ENCODE peak calls at places on chromosomes 11 and 22, in seven cellular contexts. S is kidney epithelial cell, L is heart right ventricle, W is PC-3, Z is adrenal gland, B is lung, G is foreskin fibroblast. C is an unnamed sample.

GRCh38 chr11:128867277-128867676 is at the start of gene KCNJ1:
- DNase-seq in S (no peak), L (no peak), W (peak), Z (no peak), B (no peak), G (no peak), C (no peak)

GRCh38 chr11:45094958-45095690 is 51.3 kb upstream of the PRDM11 start:
- DNase-seq in S (no peak), L (no peak), W (no peak), Z (no peak), B (no peak), G (no peak), C (no peak)

GRCh38 chr11:57900315-57900714 is 123.4 kb upstream of the OR9Q1 start:
- DNase-seq in S (no peak), L (no peak), W (peak), Z (no peak), B (no peak), G (no peak), C (peak)

GRCh38 chr11:77188323-77188911 is 60.4 kb downstream of the MYO7A start:
- DNase-seq in S (peak), L (peak), W (peak), Z (peak), B (peak), G (peak), C (peak)

GRCh38 chr22:23220485-23221350 is 40.4 kb downstream of the BCR start:
- DNase-seq in S (no peak), L (no peak), W (no peak), Z (peak), B (no peak), G (peak), C (peak)

GRCh38 chr22:29095459-29095858 is 22.6 kb downstream of the KREMEN1 start:
- DNase-seq in S (no peak), L (no peak), W (no peak), Z (no peak), B (no peak), G (no peak), C (no peak)

GRCh38 chr11:77473801-77474508 is at the start of gene PAK1:
- DNase-seq in S (peak), L (peak), W (peak), Z (peak), B (peak), G (peak), C (peak)

GRCh38 chr22:45552580-45553332 is 50.1 kb downstream of the FBLN1 start:
- DNase-seq in S (peak), L (peak), W (no peak), Z (peak), B (peak), G (peak), C (no peak)

GRCh38 chr22:44111562-44112155 is 69.1 kb upstream of the PARVG start:
- DNase-seq in S (no peak), L (no peak), W (no peak), Z (no peak), B (no peak), G (no peak), C (no peak)

GRCh38 chr11:123616505-123617198 is 37.8 kb downstream of the SCN3B start:
- DNase-seq in S (no peak), L (peak), W (no peak), Z (peak), B (peak), G (peak), C (no peak)

GRCh38 chr11:101269390-101269789 is 139.8 kb upstream of the PGR start:
- DNase-seq in S (no peak), L (no peak), W (no peak), Z (no peak), B (no peak), G (no peak), C (no peak)

GRCh38 chr22:48892571-48893287 is 934.9 kb downstream of the BRD1 start:
- DNase-seq in S (no peak), L (no peak), W (no peak), Z (no peak), B (no peak), G (no peak), C (no peak)

GRCh38 chr22:49281467-49282340 is 546.0 kb downstream of the BRD1 start:
- DNase-seq in S (no peak), L (no peak), W (no peak), Z (no peak), B (no peak), G (no peak), C (no peak)

GRCh38 chr22:27509132-27509920 is 292.2 kb downstream of the MN1 start:
- DNase-seq in S (no peak), L (no peak), W (no peak), Z (no peak), B (no peak), G (no peak), C (no peak)

GRCh38 chr22:35409783-35410662 is 10.1 kb downstream of the MCM5 start:
- DNase-seq in S (no peak), L (peak), W (no peak), Z (no peak), B (peak), G (peak), C (no peak)

GRCh38 chr11:118226294-118226693 is 1.5 kb upstream of the JAML start:
- DNase-seq in S (no peak), L (peak), W (no peak), Z (peak), B (no peak), G (peak), C (no peak)

GRCh38 chr11:32062540-32062939 is 28.3 kb upstream of the RCN1 start:
- DNase-seq in S (no peak), L (no peak), W (no peak), Z (no peak), B (no peak), G (no peak), C (no peak)

GRCh38 chr22:45925811-45926351 is 51.1 kb downstream of the WNT7B start:
- DNase-seq in S (no peak), L (no peak), W (peak), Z (no peak), B (no peak), G (no peak), C (peak)

GRCh38 chr22:21904250-21904789 is 36.9 kb upstream of the MAPK1 start:
- DNase-seq in S (no peak), L (no peak), W (no peak), Z (no peak), B (no peak), G (no peak), C (no peak)

GRCh38 chr11:36131719-36132349 is 157.4 kb downstream of the COMMD9 start:
- DNase-seq in S (no peak), L (peak), W (peak), Z (peak), B (no peak), G (peak), C (no peak)

GRCh38 chr11:76795285-76795935 is 12.3 kb downstream of the TSKU start:
- DNase-seq in S (no peak), L (no peak), W (no peak), Z (no peak), B (no peak), G (no peak), C (no peak)

GRCh38 chr11:33970984-33971466 is 79.1 kb upstream of the LMO2 start:
- DNase-seq in S (no peak), L (peak), W (peak), Z (peak), B (peak), G (peak), C (no peak)

GRCh38 chr22:45059296-45059695 is 49.5 kb upstream of the PHF21B start:
- DNase-seq in S (no peak), L (no peak), W (no peak), Z (no peak), B (no peak), G (no peak), C (no peak)

GRCh38 chr22:33914699-33915098 is 5.6 kb downstream of the LARGE1 start:
- DNase-seq in S (no peak), L (no peak), W (no peak), Z (no peak), B (no peak), G (no peak), C (no peak)

GRCh38 chr11:22786475-22786874 is 43.1 kb downstream of the SVIP start:
- DNase-seq in S (no peak), L (no peak), W (no peak), Z (no peak), B (no peak), G (no peak), C (no peak)

GRCh38 chr22:39717099-39717498 is 146.5 kb downstream of the CACNA1I start:
- DNase-seq in S (no peak), L (no peak), W (no peak), Z (peak), B (no peak), G (no peak), C (no peak)

GRCh38 chr11:113177596-113178115 is 136.7 kb upstream of the TTC12 start:
- DNase-seq in S (no peak), L (no peak), W (no peak), Z (no peak), B (no peak), G (no peak), C (no peak)

GRCh38 chr11:64400096-64400495 is 41.1 kb downstream of the RPS6KA4 start:
- DNase-seq in S (no peak), L (no peak), W (peak), Z (peak), B (no peak), G (peak), C (peak)

GRCh38 chr11:120391297-120391696 is 55.1 kb downstream of the ARHGEF12 start:
- DNase-seq in S (no peak), L (peak), W (no peak), Z (no peak), B (no peak), G (no peak), C (no peak)

GRCh38 chr22:47190957-47191323 is 428.5 kb downstream of the TBC1D22A start:
- DNase-seq in S (no peak), L (no peak), W (no peak), Z (no peak), B (no peak), G (no peak), C (no peak)

GRCh38 chr22:33057363-33057995 is 702 bp downstream of the SYN3 start:
- DNase-seq in S (no peak), L (no peak), W (no peak), Z (no peak), B (no peak), G (no peak), C (no peak)

GRCh38 chr22:38649841-38650522 is 6.2 kb downstream of the FAM227A start:
- DNase-seq in S (peak), L (no peak), W (peak), Z (no peak), B (no peak), G (no peak), C (peak)

DNA sequence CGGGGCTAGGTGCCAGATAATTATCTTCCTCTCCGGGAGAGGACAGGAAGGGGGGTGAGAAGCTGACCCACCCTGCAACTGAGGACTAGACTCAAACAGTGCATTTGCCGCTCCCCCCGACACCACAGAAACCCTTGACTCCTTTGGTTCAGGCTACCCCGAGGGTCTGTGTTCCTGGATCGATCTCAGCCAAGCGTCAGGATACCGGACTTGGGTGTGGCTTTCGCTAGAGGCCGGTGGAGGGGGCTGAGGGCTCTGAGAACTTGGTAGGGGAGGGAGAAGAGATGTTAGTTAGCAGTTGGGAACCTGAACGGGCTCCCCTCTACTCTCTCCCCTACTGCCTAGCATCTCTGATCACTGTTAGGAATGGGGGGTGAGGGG is 840 bp downstream of the SEZ6L start:
- DNase-seq in S (no peak), L (no peak), W (no peak), Z (no peak), B (no peak), G (no peak), C (no peak)
- H3K4me3 ChIP-seq in S (no peak), L (peak), W (no peak), Z (no peak), B (no peak), G (no peak), C (no peak)

GRCh38 chr11:74699615-74700396 is 31.4 kb downstream of the CHRDL2 start:
- DNase-seq in S (no peak), L (no peak), W (no peak), Z (no peak), B (no peak), G (no peak), C (no peak)
- H3K4me3 ChIP-seq in S (no peak), L (no peak), W (no peak), Z (no peak), B (no peak), G (no peak), C (no peak)

DNA sequence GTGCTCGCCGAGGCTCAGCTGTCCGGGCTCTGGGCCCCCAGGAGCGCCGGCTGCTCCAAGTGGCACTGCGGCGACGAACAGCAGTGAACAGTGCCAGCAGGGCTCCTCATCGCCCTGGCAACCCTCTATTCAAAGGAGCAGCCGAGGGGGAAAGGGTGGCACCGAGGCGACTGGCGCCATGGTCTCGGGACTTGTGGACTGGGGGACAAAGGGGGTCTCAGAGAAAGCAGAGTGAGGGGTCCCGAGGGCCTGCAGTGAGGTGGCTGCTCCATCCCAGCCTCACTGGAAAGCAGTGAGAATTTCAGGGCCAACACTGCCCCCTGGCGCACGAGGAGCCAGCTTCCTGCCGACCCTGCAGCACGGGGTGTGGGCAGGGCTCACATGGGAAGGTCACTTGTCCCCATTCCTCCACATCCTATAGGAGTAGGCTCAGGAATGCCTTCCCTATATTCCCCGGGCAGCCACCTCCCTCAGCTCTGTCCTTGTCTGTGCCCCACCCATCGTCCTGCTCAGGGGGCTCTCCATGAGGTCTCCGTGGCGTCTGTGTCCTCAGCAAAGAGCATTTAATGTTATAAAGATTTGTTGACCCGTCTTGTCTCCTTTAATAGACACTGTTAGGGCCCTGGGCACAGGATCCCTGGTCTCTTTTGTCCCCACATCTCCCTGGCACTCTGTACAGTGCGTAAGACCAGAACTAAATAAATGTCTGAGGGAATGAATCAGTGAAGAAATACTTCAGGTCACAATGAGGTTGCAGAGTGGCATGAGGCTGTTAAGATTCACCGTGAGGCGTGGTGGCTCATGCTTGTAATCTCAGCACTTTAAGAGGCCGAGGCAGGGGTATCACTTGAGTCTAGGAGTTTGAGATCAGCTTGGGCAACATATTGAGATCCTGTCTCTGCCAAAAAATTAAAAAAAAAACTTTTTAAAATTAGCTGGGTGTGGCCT is 26.4 kb downstream of the LRFN4 start:
- DNase-seq in S (peak), L (no peak), W (peak), Z (peak), B (peak), G (peak), C (peak)
- H3K4me3 ChIP-seq in S (no peak), L (no peak), W (no peak), Z (no peak), B (no peak), G (no peak), C (peak)

GRCh38 chr22:25746012-25746373 is 4.0 kb downstream of the MYO18B start:
- DNase-seq in S (peak), L (no peak), W (peak), Z (no peak), B (no peak), G (peak), C (peak)

GRCh38 chr22:25747245-25747944 is 5.4 kb downstream of the MYO18B start:
- DNase-seq in S (peak), L (no peak), W (no peak), Z (peak), B (peak), G (peak), C (peak)

GRCh38 chr22:25748704-25749103 is 6.7 kb downstream of the MYO18B start:
- DNase-seq in S (no peak), L (no peak), W (no peak), Z (no peak), B (no peak), G (no peak), C (no peak)

GRCh38 chr22:25749420-25750169 is 7.6 kb downstream of the MYO18B start:
- DNase-seq in S (no peak), L (no peak), W (no peak), Z (no peak), B (no peak), G (no peak), C (no peak)

GRCh38 chr22:25748140-25748539 is 6.2 kb downstream of the MYO18B start:
- DNase-seq in S (no peak), L (no peak), W (no peak), Z (no peak), B (no peak), G (no peak), C (no peak)
- H3K4me3 ChIP-seq in S (no peak), L (no peak), W (no peak), Z (no peak), B (no peak), G (no peak), C (no peak)

GRCh38 chr11:73314121-73314948 is 6.3 kb downstream of the ARHGEF17 start:
- DNase-seq in S (peak), L (peak), W (no peak), Z (no peak), B (peak), G (peak), C (no peak)
- H3K4me3 ChIP-seq in S (no peak), L (peak), W (no peak), Z (no peak), B (no peak), G (peak), C (no peak)

GRCh38 chr11:16924462-16924825 is 89.8 kb downstream of the PLEKHA7 start:
- DNase-seq in S (no peak), L (no peak), W (no peak), Z (no peak), B (no peak), G (no peak), C (no peak)

GRCh38 chr11:16925495-16926065 is 88.6 kb downstream of the PLEKHA7 start:
- DNase-seq in S (no peak), L (peak), W (peak), Z (peak), B (peak), G (peak), C (peak)

GRCh38 chr11:16923987-16924386 is 90.2 kb downstream of the PLEKHA7 start:
- DNase-seq in S (no peak), L (no peak), W (no peak), Z (no peak), B (no peak), G (no peak), C (peak)

GRCh38 chr11:16926868-16927267 is 87.3 kb downstream of the PLEKHA7 start:
- DNase-seq in S (no peak), L (no peak), W (no peak), Z (no peak), B (no peak), G (no peak), C (no peak)

GRCh38 chr11:16924826-16925494 is 89.3 kb downstream of the PLEKHA7 start:
- DNase-seq in S (no peak), L (peak), W (peak), Z (peak), B (peak), G (peak), C (peak)
- H3K4me3 ChIP-seq in S (peak), L (peak), W (peak), Z (no peak), B (peak), G (no peak), C (peak)

DNA sequence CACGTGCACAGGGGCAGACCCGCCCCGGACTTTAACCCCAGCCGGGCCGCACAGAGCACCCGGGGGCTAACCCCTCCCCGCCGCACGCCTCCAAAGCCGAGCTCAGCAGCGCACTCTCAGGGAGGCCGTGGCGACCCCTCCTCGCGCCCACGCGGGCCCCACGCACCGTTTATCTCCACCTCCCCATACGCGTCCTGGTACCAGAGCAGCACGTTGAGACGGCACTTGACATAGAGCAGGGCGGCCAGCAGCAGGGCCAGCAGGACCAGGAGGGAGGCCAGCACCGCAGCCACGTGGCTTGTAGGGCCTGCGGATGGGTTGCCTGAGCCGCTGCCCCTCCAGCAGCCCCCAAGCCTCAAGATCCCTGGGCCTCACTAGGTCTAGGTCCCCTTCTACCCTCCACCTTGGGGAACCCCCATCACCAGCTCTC is 7.1 kb downstream of the SIGIRR start:
- DNase-seq in S (no peak), L (no peak), W (no peak), Z (no peak), B (no peak), G (no peak), C (no peak)
- H3K4me3 ChIP-seq in S (no peak), L (peak), W (no peak), Z (no peak), B (no peak), G (no peak), C (no peak)

DNA sequence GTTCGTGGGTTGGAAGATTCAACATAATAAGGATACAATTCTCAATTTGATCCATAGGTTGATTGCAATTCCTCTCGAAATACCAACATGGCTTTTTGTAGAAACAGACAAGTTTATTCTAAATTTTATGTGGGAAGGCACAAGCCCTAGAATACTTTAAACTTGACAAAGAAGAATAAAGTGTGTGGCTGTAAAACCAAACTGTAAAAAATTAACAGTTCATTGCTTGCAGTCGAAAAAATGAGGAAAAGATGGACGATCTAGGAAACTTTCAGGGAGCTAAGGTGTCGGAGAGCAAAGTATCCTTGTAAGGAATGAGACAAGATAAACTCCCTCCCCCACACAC is 1.0 kb upstream of the GLB1L3 start:
- DNase-seq in S (no peak), L (no peak), W (no peak), Z (no peak), B (no peak), G (no peak), C (no peak)
- H3K4me3 ChIP-seq in S (no peak), L (peak), W (no peak), Z (no peak), B (no peak), G (no peak), C (no peak)

C was measured in PC-9.